ENCODE peak calls at places on chromosomes 12 and 14, in six cellular contexts. A is activated CD4-positive, alpha-beta T cell treated with anti-CD3 and anti-CD28 coated beads for 48 hours; N is SK-N-MC; E is heart left ventricle; K is cardiac septum; H is HFFc6. I is an unnamed sample.

GRCh38 chr14:44912041-44912869 is 49.5 kb downstream of the KLHL28 start:
- DNase-seq in A (no peak), N (no peak), E (peak), K (no peak), H (no peak), I (peak)

GRCh38 chr14:52801014-52801708 is 9.8 kb upstream of the GNPNAT1 start:
- DNase-seq in A (no peak), N (no peak), E (no peak), K (no peak), H (peak), I (peak)

GRCh38 chr14:62943202-62943601 is 102.1 kb downstream of the KCNH5 start:
- DNase-seq in A (no peak), N (no peak), E (no peak), K (no peak), H (peak), I (no peak)

GRCh38 chr12:57237952-57238853 is 8.7 kb downstream of the SHMT2 start:
- DNase-seq in A (peak), N (no peak), E (peak), K (no peak), H (no peak), I (no peak)

GRCh38 chr12:42468341-42468821 is 121.2 kb downstream of the PRICKLE1 start:
- DNase-seq in A (peak), N (no peak), E (no peak), K (no peak), H (no peak), I (peak)

GRCh38 chr12:108207791-108208730 is 79.0 kb downstream of the WSCD2 start:
- DNase-seq in A (no peak), N (no peak), E (no peak), K (no peak), H (no peak), I (no peak)

GRCh38 chr14:38309522-38310262 is 53.8 kb upstream of the CLEC14A start:
- DNase-seq in A (no peak), N (no peak), E (no peak), K (no peak), H (no peak), I (no peak)

GRCh38 chr14:74583689-74584434 is 28.2 kb downstream of the LTBP2 start:
- DNase-seq in A (peak), N (no peak), E (no peak), K (peak), H (peak), I (no peak)

GRCh38 chr12:4117386-4118016 is 156.1 kb upstream of the CCND2 start:
- DNase-seq in A (no peak), N (no peak), E (no peak), K (no peak), H (no peak), I (no peak)

GRCh38 chr12:126033746-126034145 is 968.5 kb downstream of the AACS start:
- DNase-seq in A (no peak), N (no peak), E (no peak), K (no peak), H (no peak), I (no peak)

GRCh38 chr12:20262131-20262530 is 106.2 kb upstream of the PDE3A start:
- DNase-seq in A (no peak), N (no peak), E (no peak), K (no peak), H (no peak), I (no peak)

GRCh38 chr12:31874961-31875608 is 84.1 kb upstream of the RESF1 start:
- DNase-seq in A (peak), N (no peak), E (peak), K (peak), H (peak), I (peak)

GRCh38 chr14:101118746-101119610 is 215.5 kb upstream of the RTL1 start:
- DNase-seq in A (no peak), N (no peak), E (peak), K (peak), H (no peak), I (peak)

GRCh38 chr14:24231263-24232120 is 675 bp downstream of the NEDD8 start:
- DNase-seq in A (peak), N (no peak), E (no peak), K (no peak), H (no peak), I (no peak)

GRCh38 chr14:101965145-101965531 is 765 bp downstream of the DYNC1H1 start:
- DNase-seq in A (peak), N (no peak), E (peak), K (no peak), H (peak), I (peak)

GRCh38 chr12:115934877-115935276 is 342.6 kb downstream of the MED13L start:
- DNase-seq in A (no peak), N (no peak), E (no peak), K (no peak), H (no peak), I (no peak)

GRCh38 chr12:3962661-3963483 is 89.7 kb upstream of the PARP11 start:
- DNase-seq in A (peak), N (no peak), E (peak), K (no peak), H (no peak), I (peak)

GRCh38 chr12:109793826-109794501 is 39.2 kb downstream of the TRPV4 start:
- DNase-seq in A (no peak), N (no peak), E (no peak), K (no peak), H (no peak), I (no peak)

GRCh38 chr14:47262801-47263200 is 412.6 kb downstream of the MDGA2 start:
- DNase-seq in A (no peak), N (no peak), E (no peak), K (no peak), H (no peak), I (no peak)

GRCh38 chr12:92929957-92930356 is 862 bp upstream of the EEA1 start:
- DNase-seq in A (no peak), N (no peak), E (no peak), K (no peak), H (no peak), I (no peak)

GRCh38 chr12:12881495-12881894 is 9.9 kb upstream of the GPRC5A start:
- DNase-seq in A (no peak), N (no peak), E (no peak), K (no peak), H (peak), I (no peak)

GRCh38 chr14:101225116-101225728 is 321.7 kb upstream of the RTL1 start:
- DNase-seq in A (no peak), N (no peak), E (no peak), K (no peak), H (no peak), I (no peak)

GRCh38 chr14:85333313-85333712 is 196.6 kb upstream of the FLRT2 start:
- DNase-seq in A (no peak), N (no peak), E (no peak), K (no peak), H (peak), I (no peak)

GRCh38 chr12:47903151-47903611 is 1.6 kb downstream of the VDR start:
- DNase-seq in A (peak), N (no peak), E (no peak), K (no peak), H (peak), I (no peak)

I was measured in left ventricle myocardium superior.